ENCODE peak calls at places on chromosomes 16 and 17, in seven cellular contexts. One of them, this sample, is unnamed.

GRCh38 chr16:2835638-2836493 is 5.8 kb downstream of the ZG16B start:
- DNase-seq in A549: peak; percentile 90
- DNase-seq in GM12865: no peak
- DNase-seq in left ventricle myocardium inferior: no peak
- DNase-seq in foreskin fibroblast: peak; percentile 71
- DNase-seq in lower leg skin: no peak
- DNase-seq in choroid plexus epithelial cell: peak; percentile 77
- DNase-seq in this sample: peak; percentile 96

GRCh38 chr17:75643033-75644017 is 10.1 kb downstream of the SMIM5 start:
- DNase-seq in A549: no peak
- DNase-seq in GM12865: no peak
- DNase-seq in left ventricle myocardium inferior: no peak
- DNase-seq in foreskin fibroblast: no peak
- DNase-seq in lower leg skin: no peak
- DNase-seq in choroid plexus epithelial cell: no peak
- DNase-seq in this sample: no peak

GRCh38 chr17:57480438-57481196 is 224.3 kb downstream of the MSI2 start:
- DNase-seq in A549: no peak
- DNase-seq in GM12865: no peak
- DNase-seq in left ventricle myocardium inferior: no peak
- DNase-seq in foreskin fibroblast: peak; percentile 39
- DNase-seq in lower leg skin: no peak
- DNase-seq in choroid plexus epithelial cell: peak; percentile 80
- DNase-seq in this sample: peak; percentile 16

GRCh38 chr17:59859444-59860025 is 33.2 kb downstream of the TUBD1 start:
- DNase-seq in A549: peak; percentile 83
- DNase-seq in GM12865: peak; percentile 55
- DNase-seq in left ventricle myocardium inferior: no peak
- DNase-seq in foreskin fibroblast: no peak
- DNase-seq in lower leg skin: no peak
- DNase-seq in choroid plexus epithelial cell: peak; percentile 83
- DNase-seq in this sample: peak; percentile 33

GRCh38 chr16:85607331-85607765 is 5.8 kb upstream of the GSE1 start:
- DNase-seq in A549: no peak
- DNase-seq in GM12865: peak; percentile 59
- DNase-seq in left ventricle myocardium inferior: no peak
- DNase-seq in foreskin fibroblast: no peak
- DNase-seq in lower leg skin: no peak
- DNase-seq in choroid plexus epithelial cell: no peak
- DNase-seq in this sample: no peak

GRCh38 chr17:74957935-74958549 is 14.5 kb downstream of the HID1 start:
- DNase-seq in A549: peak; percentile 63
- DNase-seq in GM12865: peak; percentile 72
- DNase-seq in left ventricle myocardium inferior: peak; percentile 72
- DNase-seq in foreskin fibroblast: no peak
- DNase-seq in lower leg skin: peak; percentile 52
- DNase-seq in choroid plexus epithelial cell: peak; percentile 56
- DNase-seq in this sample: no peak

GRCh38 chr17:80857721-80858171 is 133.9 kb upstream of the CHMP6 start:
- DNase-seq in A549: no peak
- DNase-seq in GM12865: no peak
- DNase-seq in left ventricle myocardium inferior: no peak
- DNase-seq in foreskin fibroblast: no peak
- DNase-seq in lower leg skin: no peak
- DNase-seq in choroid plexus epithelial cell: no peak
- DNase-seq in this sample: no peak

GRCh38 chr17:54408741-54409140 is 491.9 kb upstream of the TOM1L1 start:
- DNase-seq in A549: no peak
- DNase-seq in GM12865: no peak
- DNase-seq in left ventricle myocardium inferior: no peak
- DNase-seq in foreskin fibroblast: no peak
- DNase-seq in lower leg skin: peak; percentile 22
- DNase-seq in choroid plexus epithelial cell: no peak
- DNase-seq in this sample: no peak

GRCh38 chr16:67184453-67185002 is 765 bp upstream of the MATCAP1 start:
- DNase-seq in A549: peak; percentile 40
- DNase-seq in GM12865: no peak
- DNase-seq in left ventricle myocardium inferior: no peak
- DNase-seq in foreskin fibroblast: no peak
- DNase-seq in lower leg skin: no peak
- DNase-seq in choroid plexus epithelial cell: no peak
- DNase-seq in this sample: no peak

GRCh38 chr17:55289106-55289446 is 24.3 kb downstream of the HLF start:
- DNase-seq in A549: no peak
- DNase-seq in GM12865: no peak
- DNase-seq in left ventricle myocardium inferior: peak; percentile 44
- DNase-seq in foreskin fibroblast: no peak
- DNase-seq in lower leg skin: no peak
- DNase-seq in choroid plexus epithelial cell: no peak
- DNase-seq in this sample: no peak

GRCh38 chr17:66353937-66354401 is 51.6 kb downstream of the PRKCA start:
- DNase-seq in A549: no peak
- DNase-seq in GM12865: no peak
- DNase-seq in left ventricle myocardium inferior: no peak
- DNase-seq in foreskin fibroblast: peak; percentile 65
- DNase-seq in lower leg skin: no peak
- DNase-seq in choroid plexus epithelial cell: peak; percentile 55
- DNase-seq in this sample: peak; percentile 40

GRCh38 chr17:48970224-48970623 is 1.8 kb upstream of the GIP start:
- DNase-seq in A549: peak; percentile 61
- DNase-seq in GM12865: no peak
- DNase-seq in left ventricle myocardium inferior: no peak
- DNase-seq in foreskin fibroblast: no peak
- DNase-seq in lower leg skin: no peak
- DNase-seq in choroid plexus epithelial cell: peak; percentile 63
- DNase-seq in this sample: no peak

GRCh38 chr16:30068750-30069574 is 3.4 kb downstream of the ALDOA start:
- DNase-seq in A549: peak; percentile 59
- DNase-seq in GM12865: peak; percentile 46
- DNase-seq in left ventricle myocardium inferior: no peak
- DNase-seq in foreskin fibroblast: no peak
- DNase-seq in lower leg skin: no peak
- DNase-seq in choroid plexus epithelial cell: peak; percentile 41
- DNase-seq in this sample: no peak

GRCh38 chr16:81585785-81586184 is 141.2 kb downstream of the CMIP start:
- DNase-seq in A549: peak; percentile 76
- DNase-seq in GM12865: no peak
- DNase-seq in left ventricle myocardium inferior: no peak
- DNase-seq in foreskin fibroblast: no peak
- DNase-seq in lower leg skin: no peak
- DNase-seq in choroid plexus epithelial cell: peak; percentile 23
- DNase-seq in this sample: no peak
- TF ChIP-seq CTCF in A549: peak; percentile 32
- TF ChIP-seq CTCF in GM12865: no peak
- TF ChIP-seq CTCF in left ventricle myocardium inferior: no peak
- TF ChIP-seq CTCF in foreskin fibroblast: no peak
- TF ChIP-seq CTCF in lower leg skin: no peak
- TF ChIP-seq CTCF in choroid plexus epithelial cell: peak; percentile 57
- TF ChIP-seq CTCF in this sample: peak; percentile 29

GRCh38 chr17:79830763-79831366 is 8.4 kb downstream of the CBX4 start:
- DNase-seq in A549: no peak
- DNase-seq in GM12865: no peak
- DNase-seq in left ventricle myocardium inferior: no peak
- DNase-seq in foreskin fibroblast: no peak
- DNase-seq in lower leg skin: no peak
- DNase-seq in choroid plexus epithelial cell: no peak
- DNase-seq in this sample: no peak
- H3K4me3 ChIP-seq in A549: no peak overlapping the region
- H3K4me3 ChIP-seq in GM12865: no peak overlapping the region
- H3K4me3 ChIP-seq in left ventricle myocardium inferior: no peak overlapping the region
- H3K4me3 ChIP-seq in foreskin fibroblast: no peak overlapping the region
- H3K4me3 ChIP-seq in lower leg skin: no peak overlapping the region
- H3K4me3 ChIP-seq in choroid plexus epithelial cell: no peak overlapping the region
- H3K4me3 ChIP-seq in this sample: no peak overlapping the region

GRCh38 chr16:83402969-83403368 is 404.8 kb upstream of the HSBP1 start:
- DNase-seq in A549: no peak
- DNase-seq in GM12865: no peak
- DNase-seq in left ventricle myocardium inferior: no peak
- DNase-seq in foreskin fibroblast: peak; percentile 62
- DNase-seq in lower leg skin: no peak
- DNase-seq in choroid plexus epithelial cell: peak; percentile 69
- DNase-seq in this sample: no peak

GRCh38 chr16:83400234-83400633 is 407.5 kb upstream of the HSBP1 start:
- DNase-seq in A549: no peak
- DNase-seq in GM12865: no peak
- DNase-seq in left ventricle myocardium inferior: no peak
- DNase-seq in foreskin fibroblast: no peak
- DNase-seq in lower leg skin: no peak
- DNase-seq in choroid plexus epithelial cell: peak; percentile 32
- DNase-seq in this sample: no peak

GRCh38 chr16:83403751-83404150 is 404.0 kb upstream of the HSBP1 start:
- DNase-seq in A549: no peak
- DNase-seq in GM12865: no peak
- DNase-seq in left ventricle myocardium inferior: no peak
- DNase-seq in foreskin fibroblast: peak; percentile 41
- DNase-seq in lower leg skin: no peak
- DNase-seq in choroid plexus epithelial cell: peak; percentile 50
- DNase-seq in this sample: peak; percentile 59

GRCh38 chr16:83404261-83404660 is 403.5 kb upstream of the HSBP1 start:
- DNase-seq in A549: no peak
- DNase-seq in GM12865: no peak
- DNase-seq in left ventricle myocardium inferior: no peak
- DNase-seq in foreskin fibroblast: no peak
- DNase-seq in lower leg skin: no peak
- DNase-seq in choroid plexus epithelial cell: no peak
- DNase-seq in this sample: no peak

GRCh38 chr16:83402160-83402794 is 405.5 kb upstream of the HSBP1 start:
- DNase-seq in A549: no peak
- DNase-seq in GM12865: no peak
- DNase-seq in left ventricle myocardium inferior: no peak
- DNase-seq in foreskin fibroblast: peak; percentile 23
- DNase-seq in lower leg skin: no peak
- DNase-seq in choroid plexus epithelial cell: no peak
- DNase-seq in this sample: no peak
- TF ChIP-seq CTCF in A549: no peak
- TF ChIP-seq CTCF in GM12865: no peak
- TF ChIP-seq CTCF in left ventricle myocardium inferior: no peak
- TF ChIP-seq CTCF in foreskin fibroblast: peak; percentile 5
- TF ChIP-seq CTCF in lower leg skin: no peak
- TF ChIP-seq CTCF in choroid plexus epithelial cell: peak; percentile 16
- TF ChIP-seq CTCF in this sample: no peak

GRCh38 chr17:2792541-2793169 is 3.6 kb upstream of the RAP1GAP2 start:
- DNase-seq in A549: no peak
- DNase-seq in GM12865: peak; percentile 45
- DNase-seq in left ventricle myocardium inferior: no peak
- DNase-seq in foreskin fibroblast: no peak
- DNase-seq in lower leg skin: no peak
- DNase-seq in choroid plexus epithelial cell: no peak
- DNase-seq in this sample: no peak
- H3K4me3 ChIP-seq in A549: no peak overlapping the region
- H3K4me3 ChIP-seq in GM12865: no peak overlapping the region
- H3K4me3 ChIP-seq in left ventricle myocardium inferior: no peak overlapping the region
- H3K4me3 ChIP-seq in foreskin fibroblast: no peak overlapping the region
- H3K4me3 ChIP-seq in lower leg skin: no peak overlapping the region
- H3K4me3 ChIP-seq in choroid plexus epithelial cell: no peak overlapping the region
- H3K4me3 ChIP-seq in this sample: no peak overlapping the region

DNA sequence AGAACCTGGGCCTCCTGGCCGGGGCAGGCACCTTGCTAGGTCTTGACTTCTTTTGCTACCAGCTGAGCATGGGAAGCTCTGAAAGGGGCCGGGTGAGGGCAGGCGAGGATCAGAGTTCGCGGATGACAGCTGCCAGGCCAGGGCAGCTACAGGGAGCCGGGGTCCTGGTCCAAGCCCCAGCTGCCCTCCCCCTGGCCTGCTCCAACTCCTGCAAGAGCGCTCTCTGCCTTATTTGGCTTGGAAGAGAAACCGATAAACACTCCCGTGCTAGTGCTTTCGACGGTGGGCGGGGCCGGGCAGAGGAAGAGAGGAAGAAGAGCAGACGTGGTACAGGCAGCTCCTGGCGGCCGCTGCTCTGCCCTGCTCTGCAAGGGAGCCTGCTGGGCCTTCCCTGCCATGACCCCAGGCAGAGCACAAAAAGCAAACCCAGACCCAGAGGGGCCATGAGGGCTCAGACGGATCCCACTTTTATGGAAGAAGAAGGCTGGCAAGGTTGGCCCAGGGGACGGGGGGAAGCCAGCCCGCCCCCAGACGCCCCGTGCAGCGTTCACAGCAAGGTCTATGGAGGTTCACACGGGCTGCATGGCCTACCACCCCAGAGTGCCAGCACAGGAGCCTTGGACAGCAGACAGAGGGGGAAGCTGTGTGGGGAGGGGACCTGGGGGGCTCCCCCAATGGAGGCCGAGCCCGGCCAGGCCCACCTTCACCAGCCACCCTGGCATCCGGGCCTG is 25.6 kb downstream of the PIEZO1 start:
- DNase-seq in A549: no peak
- DNase-seq in GM12865: no peak
- DNase-seq in left ventricle myocardium inferior: no peak
- DNase-seq in foreskin fibroblast: no peak
- DNase-seq in lower leg skin: no peak
- DNase-seq in choroid plexus epithelial cell: peak; percentile 66
- DNase-seq in this sample: no peak
- TF ChIP-seq CTCF in A549: no peak
- TF ChIP-seq CTCF in GM12865: no peak
- TF ChIP-seq CTCF in left ventricle myocardium inferior: no peak
- TF ChIP-seq CTCF in foreskin fibroblast: no peak
- TF ChIP-seq CTCF in lower leg skin: no peak
- TF ChIP-seq CTCF in choroid plexus epithelial cell: no peak
- TF ChIP-seq CTCF in this sample: no peak

GRCh38 chr17:28547096-28547622 is 5.3 kb downstream of the UNC119 start:
- DNase-seq in A549: no peak
- DNase-seq in GM12865: no peak
- DNase-seq in left ventricle myocardium inferior: no peak
- DNase-seq in foreskin fibroblast: no peak
- DNase-seq in lower leg skin: no peak
- DNase-seq in choroid plexus epithelial cell: no peak
- DNase-seq in this sample: no peak
- H3K4me3 ChIP-seq in A549: no peak overlapping the region
- H3K4me3 ChIP-seq in GM12865: no peak overlapping the region
- H3K4me3 ChIP-seq in left ventricle myocardium inferior: no peak overlapping the region
- H3K4me3 ChIP-seq in foreskin fibroblast: no peak overlapping the region
- H3K4me3 ChIP-seq in lower leg skin: no peak overlapping the region
- H3K4me3 ChIP-seq in choroid plexus epithelial cell: no peak overlapping the region
- H3K4me3 ChIP-seq in this sample: no peak overlapping the region

This sample was measured in AG09309.